ENCODE peak calls at places on chromosome 17, in four cellular contexts. One of them, this sample, is unnamed. For H3K36me3, the result is how much of the 10 kb centered on the place peaks cover.

GRCh38 chr17:41177727-41178271 is at the start of gene KRTAP4-2:
- DNase-seq in astrocyte: no peak
- DNase-seq in right lobe of liver: no peak
- DNase-seq in body of pancreas: no peak
- DNase-seq in this sample: no peak

GRCh38 chr17:47279062-47279801 is 25.6 kb downstream of the ITGB3 start:
- DNase-seq in astrocyte: peak
- DNase-seq in right lobe of liver: no peak
- DNase-seq in body of pancreas: peak
- DNase-seq in this sample: peak

GRCh38 chr17:491086-492014 is 138.7 kb upstream of the RPH3AL start:
- DNase-seq in astrocyte: peak
- DNase-seq in right lobe of liver: peak
- DNase-seq in body of pancreas: peak
- DNase-seq in this sample: peak

GRCh38 chr17:76968707-76969597 is 100.7 kb downstream of the MGAT5B start:
- DNase-seq in astrocyte: no peak
- DNase-seq in right lobe of liver: no peak
- DNase-seq in body of pancreas: peak
- DNase-seq in this sample: no peak

GRCh38 chr17:55588446-55588845 is 77.2 kb upstream of the SMIM36 start:
- DNase-seq in astrocyte: peak
- DNase-seq in right lobe of liver: no peak
- DNase-seq in body of pancreas: no peak
- DNase-seq in this sample: no peak

GRCh38 chr17:33267279-33267790 is 25.8 kb downstream of the ASIC2 start:
- DNase-seq in astrocyte: peak
- DNase-seq in right lobe of liver: no peak
- DNase-seq in body of pancreas: no peak
- DNase-seq in this sample: no peak

GRCh38 chr17:604719-605118 is 109.9 kb downstream of the VPS53 start:
- DNase-seq in astrocyte: peak
- DNase-seq in right lobe of liver: no peak
- DNase-seq in body of pancreas: no peak
- DNase-seq in this sample: no peak

GRCh38 chr17:6772016-6772415 is 4.0 kb upstream of the FBXO39 start:
- DNase-seq in astrocyte: no peak
- DNase-seq in right lobe of liver: no peak
- DNase-seq in body of pancreas: no peak
- DNase-seq in this sample: no peak

GRCh38 chr17:5592382-5592781 is 8.1 kb upstream of the NLRP1 start:
- DNase-seq in astrocyte: peak
- DNase-seq in right lobe of liver: no peak
- DNase-seq in body of pancreas: no peak
- DNase-seq in this sample: no peak

GRCh38 chr17:28188841-28189263 is 130.1 kb upstream of the TMEM97 start:
- DNase-seq in astrocyte: no peak
- DNase-seq in right lobe of liver: no peak
- DNase-seq in body of pancreas: no peak
- DNase-seq in this sample: no peak
- H3K36me3 ChIP-seq in astrocyte: under half
- H3K36me3 ChIP-seq in right lobe of liver: under half
- H3K36me3 ChIP-seq in body of pancreas: under half
- H3K36me3 ChIP-seq in this sample: under half

GRCh38 chr17:66903781-66904180 is 60.7 kb upstream of the CACNG4 start:
- DNase-seq in astrocyte: no peak
- DNase-seq in right lobe of liver: no peak
- DNase-seq in body of pancreas: no peak
- DNase-seq in this sample: no peak

GRCh38 chr17:66904760-66905637 is 59.5 kb upstream of the CACNG4 start:
- DNase-seq in astrocyte: peak
- DNase-seq in right lobe of liver: peak
- DNase-seq in body of pancreas: peak
- DNase-seq in this sample: no peak

GRCh38 chr17:66897141-66897540 is 62.2 kb downstream of the CACNG5 start:
- DNase-seq in astrocyte: no peak
- DNase-seq in right lobe of liver: no peak
- DNase-seq in body of pancreas: no peak
- DNase-seq in this sample: no peak

GRCh38 chr17:66898536-66898935 is 63.6 kb downstream of the CACNG5 start:
- DNase-seq in astrocyte: no peak
- DNase-seq in right lobe of liver: no peak
- DNase-seq in body of pancreas: no peak
- DNase-seq in this sample: no peak

DNA sequence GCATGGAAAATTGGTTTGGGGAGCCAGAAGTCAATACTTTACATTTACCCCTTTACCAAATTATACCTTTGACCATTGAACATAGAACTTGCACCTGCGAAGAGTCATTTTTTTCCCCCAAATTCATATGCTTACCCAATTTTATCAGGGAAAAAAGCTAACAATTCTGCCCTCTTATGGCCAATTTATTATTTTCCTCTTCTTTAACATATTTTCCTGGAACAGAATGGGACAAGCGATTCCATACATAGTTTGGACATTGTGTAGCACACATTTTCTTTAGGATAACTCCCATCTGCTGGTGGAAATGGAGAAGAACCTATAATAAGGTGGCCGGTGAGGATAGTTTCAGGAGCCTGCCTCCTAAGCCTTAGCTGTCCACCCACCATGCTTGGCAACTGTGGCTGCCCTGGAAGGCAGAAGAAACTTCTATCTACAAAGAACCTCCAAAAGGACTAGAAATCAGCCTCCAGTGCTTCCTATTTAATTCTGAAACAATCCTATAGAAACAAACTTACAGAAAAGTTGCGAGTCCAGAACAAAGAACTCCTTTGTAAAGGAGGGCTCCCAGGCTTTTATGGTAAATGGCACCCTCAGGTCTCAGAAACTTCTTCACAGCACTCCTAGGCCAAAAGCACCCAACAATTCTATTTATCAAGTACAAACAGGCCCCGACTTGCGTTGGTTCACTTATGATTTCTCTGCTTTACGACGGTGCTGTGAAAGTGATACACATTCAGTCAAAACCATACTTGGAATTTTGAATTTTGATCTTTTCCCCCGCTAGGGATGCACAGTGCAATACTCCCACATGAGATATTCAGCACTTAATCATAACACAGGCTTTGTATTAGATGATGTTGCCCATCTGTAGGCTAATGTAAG is 64.1 kb upstream of the CACNG4 start:
- DNase-seq in astrocyte: no peak
- DNase-seq in right lobe of liver: no peak
- DNase-seq in body of pancreas: no peak
- DNase-seq in this sample: no peak
- TF ChIP-seq CTCF in astrocyte: peak
- TF ChIP-seq CTCF in right lobe of liver: peak
- TF ChIP-seq CTCF in body of pancreas: peak
- TF ChIP-seq CTCF in this sample: no peak

DNA sequence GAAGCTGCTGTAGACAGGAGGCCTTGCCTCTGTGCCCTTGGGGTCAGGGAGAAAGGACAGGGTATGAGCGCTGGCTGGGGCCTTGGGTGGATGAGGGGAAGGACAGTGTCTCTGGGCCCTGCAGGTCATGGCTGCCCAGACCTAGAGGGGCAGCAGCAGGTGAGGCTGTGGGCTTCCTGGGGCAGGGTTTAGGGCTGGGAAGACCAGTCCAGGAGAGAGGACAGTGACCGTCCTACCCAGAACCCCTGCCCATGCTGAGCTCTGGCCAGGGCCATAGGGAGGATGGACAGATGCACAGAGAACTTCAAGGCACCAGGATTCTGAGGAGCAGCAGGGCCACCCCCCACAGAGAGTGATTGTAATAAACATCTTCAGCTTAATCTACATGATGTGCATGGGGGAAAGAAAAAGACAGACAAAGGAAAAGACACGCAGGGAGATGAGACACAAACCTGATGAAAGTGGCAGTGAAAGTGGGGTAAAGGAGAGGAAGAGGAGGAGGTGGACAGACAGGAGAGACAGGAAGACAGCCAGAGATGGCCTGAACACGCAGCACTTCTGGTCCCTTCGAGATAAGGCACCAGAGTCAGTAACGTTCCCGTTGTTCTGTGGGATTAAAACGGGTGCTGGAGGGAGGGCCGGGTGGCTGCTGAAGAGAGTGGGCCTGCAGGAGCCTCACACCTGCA is 17.5 kb downstream of the FLOT2 start:
- DNase-seq in astrocyte: no peak
- DNase-seq in right lobe of liver: no peak
- DNase-seq in body of pancreas: no peak
- DNase-seq in this sample: no peak
- H3K36me3 ChIP-seq in astrocyte: under half
- H3K36me3 ChIP-seq in right lobe of liver: under half
- H3K36me3 ChIP-seq in body of pancreas: under half
- H3K36me3 ChIP-seq in this sample: under half

GRCh38 chr17:10398352-10398751 is 23.4 kb downstream of the MYH8 start:
- DNase-seq in astrocyte: no peak
- DNase-seq in right lobe of liver: no peak
- DNase-seq in body of pancreas: no peak
- DNase-seq in this sample: no peak
- TF ChIP-seq CTCF in astrocyte: no peak
- TF ChIP-seq CTCF in right lobe of liver: no peak
- TF ChIP-seq CTCF in body of pancreas: no peak
- TF ChIP-seq CTCF in this sample: no peak

GRCh38 chr17:14672830-14673229 is 371.9 kb downstream of the HS3ST3B1 start:
- DNase-seq in astrocyte: no peak
- DNase-seq in right lobe of liver: no peak
- DNase-seq in body of pancreas: peak
- DNase-seq in this sample: no peak
- H3K36me3 ChIP-seq in astrocyte: under half
- H3K36me3 ChIP-seq in right lobe of liver: under half
- H3K36me3 ChIP-seq in body of pancreas: under half
- H3K36me3 ChIP-seq in this sample: under half

GRCh38 chr17:38457577-38458371 is 29.5 kb downstream of the ARHGAP23 start:
- DNase-seq in astrocyte: no peak
- DNase-seq in right lobe of liver: no peak
- DNase-seq in body of pancreas: no peak
- DNase-seq in this sample: no peak

GRCh38 chr17:38454528-38454927 is 26.3 kb downstream of the ARHGAP23 start:
- DNase-seq in astrocyte: peak
- DNase-seq in right lobe of liver: peak
- DNase-seq in body of pancreas: peak
- DNase-seq in this sample: peak

GRCh38 chr17:38455288-38455915 is 27.1 kb downstream of the ARHGAP23 start:
- DNase-seq in astrocyte: no peak
- DNase-seq in right lobe of liver: no peak
- DNase-seq in body of pancreas: no peak
- DNase-seq in this sample: no peak

GRCh38 chr17:38453951-38454421 is 25.7 kb downstream of the ARHGAP23 start:
- DNase-seq in astrocyte: peak
- DNase-seq in right lobe of liver: no peak
- DNase-seq in body of pancreas: no peak
- DNase-seq in this sample: no peak

GRCh38 chr17:38456031-38456815 is 28.0 kb downstream of the ARHGAP23 start:
- DNase-seq in astrocyte: no peak
- DNase-seq in right lobe of liver: no peak
- DNase-seq in body of pancreas: no peak
- DNase-seq in this sample: no peak
- TF ChIP-seq CTCF in astrocyte: no peak
- TF ChIP-seq CTCF in right lobe of liver: no peak
- TF ChIP-seq CTCF in body of pancreas: no peak
- TF ChIP-seq CTCF in this sample: no peak

GRCh38 chr17:50690887-50691549 is 16.7 kb downstream of the ANKRD40 start:
- DNase-seq in astrocyte: no peak
- DNase-seq in right lobe of liver: no peak
- DNase-seq in body of pancreas: peak
- DNase-seq in this sample: no peak
- H3K36me3 ChIP-seq in astrocyte: under half
- H3K36me3 ChIP-seq in right lobe of liver: under half
- H3K36me3 ChIP-seq in body of pancreas: under half
- H3K36me3 ChIP-seq in this sample: under half

DNA sequence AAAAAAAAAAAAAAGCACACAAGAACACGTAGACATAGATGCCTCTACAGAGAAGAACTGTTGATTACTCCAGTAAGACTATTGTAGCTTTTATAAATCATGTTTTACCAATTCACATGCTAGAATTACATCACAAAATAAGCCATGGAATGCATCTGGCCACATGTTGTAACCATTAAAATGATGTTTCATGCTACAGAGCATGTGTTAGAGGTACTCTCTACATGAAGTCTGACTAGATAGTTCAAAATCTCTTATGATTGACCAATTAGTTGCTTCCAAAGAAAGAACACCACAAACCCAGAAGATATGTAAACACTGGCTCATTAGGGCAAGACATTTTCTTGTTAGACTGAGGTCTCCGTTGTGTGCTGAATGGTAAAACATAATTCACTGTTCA is 411.5 kb upstream of the SOX9 start:
- DNase-seq in astrocyte: peak
- DNase-seq in right lobe of liver: no peak
- DNase-seq in body of pancreas: no peak
- DNase-seq in this sample: no peak
- TF ChIP-seq CTCF in astrocyte: no peak
- TF ChIP-seq CTCF in right lobe of liver: no peak
- TF ChIP-seq CTCF in body of pancreas: no peak
- TF ChIP-seq CTCF in this sample: no peak

GRCh38 chr17:17798010-17798556 is 38.7 kb downstream of the SREBF1 start:
- DNase-seq in astrocyte: no peak
- DNase-seq in right lobe of liver: no peak
- DNase-seq in body of pancreas: no peak
- DNase-seq in this sample: no peak

GRCh38 chr17:17796787-17797061 is 40.1 kb downstream of the SREBF1 start:
- DNase-seq in astrocyte: no peak
- DNase-seq in right lobe of liver: no peak
- DNase-seq in body of pancreas: no peak
- DNase-seq in this sample: no peak

GRCh38 chr17:17798573-17799255 is 38.1 kb downstream of the SREBF1 start:
- DNase-seq in astrocyte: no peak
- DNase-seq in right lobe of liver: no peak
- DNase-seq in body of pancreas: no peak
- DNase-seq in this sample: no peak

GRCh38 chr17:17795946-17796786 is 40.6 kb downstream of the SREBF1 start:
- DNase-seq in astrocyte: no peak
- DNase-seq in right lobe of liver: no peak
- DNase-seq in body of pancreas: no peak
- DNase-seq in this sample: no peak

GRCh38 chr17:17797119-17797809 is 39.5 kb downstream of the SREBF1 start:
- DNase-seq in astrocyte: no peak
- DNase-seq in right lobe of liver: no peak
- DNase-seq in body of pancreas: no peak
- DNase-seq in this sample: no peak
- H3K36me3 ChIP-seq in astrocyte: under half
- H3K36me3 ChIP-seq in right lobe of liver: under half
- H3K36me3 ChIP-seq in body of pancreas: under half
- H3K36me3 ChIP-seq in this sample: under half

DNA sequence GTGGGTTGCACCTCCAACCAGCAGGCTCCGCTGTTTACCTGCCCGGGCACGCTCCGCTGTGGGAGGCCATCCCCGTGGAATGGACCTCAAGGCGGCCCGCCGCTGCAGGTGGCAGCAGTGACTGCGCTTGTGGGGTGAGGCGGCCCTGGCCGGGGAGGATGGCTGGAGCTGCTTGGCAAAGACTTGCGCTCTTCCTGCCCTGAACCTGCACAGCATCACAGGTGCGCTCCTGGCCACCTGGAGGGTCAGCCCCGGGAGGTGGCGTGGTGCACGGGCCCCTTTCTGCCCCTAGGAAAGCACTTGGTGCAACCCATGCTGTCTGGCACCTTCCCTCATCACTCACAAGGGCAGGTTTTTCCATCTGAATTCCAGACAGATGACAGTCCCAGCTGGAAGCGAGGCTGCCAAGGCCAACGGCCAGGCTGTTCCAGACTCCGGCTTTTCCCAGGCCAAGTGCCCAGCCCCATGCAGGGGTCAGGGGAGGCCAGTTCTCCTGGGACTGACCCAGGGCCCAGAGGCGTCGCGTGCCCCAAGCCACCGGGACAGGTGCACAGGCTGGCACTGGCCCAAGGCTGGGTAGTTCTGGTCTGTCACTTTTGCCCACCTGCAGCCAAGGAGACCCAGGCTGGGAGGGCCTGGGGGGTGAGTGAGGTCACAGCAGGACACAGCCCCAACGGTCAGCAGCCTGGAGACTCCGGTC is 13.3 kb downstream of the UTS2R start:
- DNase-seq in astrocyte: peak
- DNase-seq in right lobe of liver: peak
- DNase-seq in body of pancreas: peak
- DNase-seq in this sample: no peak
- TF ChIP-seq CTCF in astrocyte: no peak
- TF ChIP-seq CTCF in right lobe of liver: peak
- TF ChIP-seq CTCF in body of pancreas: peak
- TF ChIP-seq CTCF in this sample: no peak

This sample was measured in Peyer's patch.